ENCODE peak calls at places on chromosomes 11 and 22, in five cellular contexts. T is A549; U is CD8-positive, alpha-beta memory T cell; R is vagina; Y is K562. O is an unnamed sample.

GRCh38 chr11:123362941-123363340 is 67.1 kb upstream of the GRAMD1B start:
- DNase-seq in T (no peak), U (no peak), R (no peak), Y (no peak), O (no peak)

GRCh38 chr11:123251656-123252344 is 56.8 kb upstream of the CLMP start:
- DNase-seq in T (no peak), U (no peak), R (no peak), Y (no peak), O (no peak)

GRCh38 chr11:117232022-117232878 is at the start of the genes PCSK7 and RNF214:
- DNase-seq in T (peak; percentile 60), U (peak; percentile 66), R (no peak), Y (peak; percentile 96), O (peak; percentile 88)

GRCh38 chr11:7251836-7252682 is at the start of gene SYT9:
- DNase-seq in T (peak; percentile 21), U (no peak), R (no peak), Y (peak; percentile 24), O (no peak)

GRCh38 chr22:49107961-49108530 is 719.6 kb downstream of the BRD1 start:
- DNase-seq in T (no peak), U (no peak), R (no peak), Y (no peak), O (no peak)

GRCh38 chr11:82889133-82890001 is 10.9 kb downstream of the PRCP start:
- DNase-seq in T (no peak), U (no peak), R (no peak), Y (no peak), O (no peak)

GRCh38 chr22:35524966-35525686 is 15.5 kb upstream of the RASD2 start:
- DNase-seq in T (no peak), U (no peak), R (no peak), Y (no peak), O (no peak)

GRCh38 chr11:118531597-118532084 is 649 bp downstream of the TMEM25 start:
- DNase-seq in T (no peak), U (no peak), R (no peak), Y (peak; percentile 27), O (no peak)

GRCh38 chr22:26416670-26417270 is 12.3 kb upstream of the ASPHD2 start:
- DNase-seq in T (no peak), U (no peak), R (no peak), Y (no peak), O (no peak)

GRCh38 chr22:31235076-31235475 is 23.0 kb downstream of the LIMK2 start:
- DNase-seq in T (no peak), U (no peak), R (no peak), Y (no peak), O (no peak)
- H3K27ac ChIP-seq in T (no peak overlapping the region), U (no peak overlapping the region), R (no peak overlapping the region), Y (no peak overlapping the region), O (no peak overlapping the region)

DNA sequence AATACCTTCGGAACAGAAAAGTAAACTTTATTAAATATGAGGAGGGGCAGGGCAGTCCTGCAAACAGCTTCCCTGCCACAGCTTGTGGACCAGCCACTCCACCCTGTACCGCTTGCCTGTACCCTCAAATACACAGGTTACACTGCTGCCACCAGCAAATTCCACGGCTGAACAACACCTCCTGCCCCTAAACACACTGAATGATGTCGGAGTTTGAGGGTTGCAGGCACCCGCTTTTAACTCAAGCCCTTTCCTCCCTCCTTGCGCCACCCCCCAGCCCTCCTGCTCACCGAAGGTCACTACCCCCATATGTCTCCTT is 4.0 kb downstream of the VSIG2 start:
- DNase-seq in T (no peak), U (no peak), R (no peak), Y (no peak), O (no peak)
- H3K4me1 ChIP-seq in T (peaks cover 6% of the 10 kb centered on the region), U (peaks cover 9% of the 10 kb centered on the region), R (peaks cover 22% of the 10 kb centered on the region), Y (peaks cover 21% of the 10 kb centered on the region), O (no peaks in the 10 kb centered on the region)

GRCh38 chr11:65370659-65371049 is 11.8 kb downstream of the SLC25A45 start:
- DNase-seq in T (no peak), U (no peak), R (no peak), Y (no peak), O (no peak)
- H3K27ac ChIP-seq in T (peak overlapping the region; percentile 38), U (peak overlapping the region; percentile 24), R (no peak overlapping the region), Y (peak overlapping the region; percentile 63), O (peak overlapping the region; percentile 86)

GRCh38 chr11:66641834-66642233 is 3.3 kb downstream of the RBM4 start:
- DNase-seq in T (no peak), U (no peak), R (no peak), Y (no peak), O (no peak)
- H3K4me1 ChIP-seq in T (peaks cover 58% of the 10 kb centered on the region), U (peaks cover 79% of the 10 kb centered on the region), R (peaks cover 89% of the 10 kb centered on the region), Y (peaks cover 24% of the 10 kb centered on the region), O (peaks cover 55% of the 10 kb centered on the region)

DNA sequence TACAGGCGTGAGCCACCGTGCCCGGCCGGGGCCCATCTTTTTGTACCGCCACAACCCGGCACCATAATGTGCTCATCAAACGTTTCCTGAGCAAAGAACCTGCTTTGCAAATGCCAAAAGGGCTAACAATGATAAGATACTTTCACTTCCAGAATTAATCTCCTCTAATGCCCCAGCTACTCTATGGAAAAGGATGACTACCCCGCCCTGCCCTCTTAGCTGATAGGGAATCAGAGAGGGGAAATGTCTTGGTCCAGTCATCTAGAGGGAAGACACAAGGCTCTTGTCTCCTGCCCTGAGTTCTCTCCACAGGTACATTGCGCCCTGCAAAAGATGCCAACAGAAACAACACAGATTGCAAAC is 594 bp downstream of the TTLL1 start:
- DNase-seq in T (no peak), U (no peak), R (no peak), Y (no peak), O (no peak)
- H3K27ac ChIP-seq in T (peak overlapping the region; percentile 64), U (peak overlapping the region; percentile 55), R (peak overlapping the region; percentile 59), Y (no peak overlapping the region), O (no peak overlapping the region)

GRCh38 chr11:60917267-60917666 is 3.3 kb downstream of the TMEM109 start:
- DNase-seq in T (no peak), U (no peak), R (no peak), Y (no peak), O (no peak)

GRCh38 chr11:60915250-60915914 is 1.4 kb downstream of the TMEM109 start:
- DNase-seq in T (peak; percentile 60), U (peak; percentile 63), R (no peak), Y (no peak), O (peak; percentile 89)

GRCh38 chr11:60918251-60918940 is 4.4 kb downstream of the TMEM109 start:
- DNase-seq in T (no peak), U (no peak), R (no peak), Y (no peak), O (no peak)

GRCh38 chr11:60914620-60915249 is 777 bp downstream of the TMEM109 start:
- DNase-seq in T (no peak), U (no peak), R (no peak), Y (peak; percentile 61), O (no peak)

GRCh38 chr11:60916669-60917206 is 2.8 kb downstream of the TMEM109 start:
- DNase-seq in T (no peak), U (no peak), R (no peak), Y (no peak), O (no peak)
- H3K4me1 ChIP-seq in T (peaks cover 24% of the 10 kb centered on the region), U (peaks cover 36% of the 10 kb centered on the region), R (peaks cover 56% of the 10 kb centered on the region), Y (peaks cover 29% of the 10 kb centered on the region), O (peaks cover 28% of the 10 kb centered on the region)

GRCh38 chr11:106173291-106173690 is 95.8 kb downstream of the AASDHPPT start:
- DNase-seq in T (no peak), U (no peak), R (no peak), Y (no peak), O (no peak)
- H3K27ac ChIP-seq in T (no peak overlapping the region), U (no peak overlapping the region), R (peak overlapping the region; percentile 5), Y (no peak overlapping the region), O (no peak overlapping the region)

O was measured in ascending aorta.